ENCODE peak calls at places on chromosomes 6 and 20, in eight cellular contexts. P is mammary epithelial cell; I is AG10803; W is Peyer's patch; E is upper lobe of right lung; S is CD8-positive, alpha-beta T cell; K is tibial artery; L is kidney. Q is an unnamed sample.

GRCh38 chr20:8515810-8516435 is 383.9 kb downstream of the PLCB1 start:
- DNase-seq in P (no peak), I (no peak), W (no peak), E (no peak), S (no peak), K (no peak), L (no peak), Q (no peak)

GRCh38 chr6:137033828-137034227 is 10.9 kb downstream of the IL20RA start:
- DNase-seq in P (peak; percentile 83), I (peak; percentile 9), W (peak; percentile 32), E (no peak), S (peak; percentile 27), K (no peak), L (no peak), Q (peak; percentile 40)

GRCh38 chr20:47854687-47855212 is 69.5 kb upstream of the SULF2 start:
- DNase-seq in P (peak; percentile 57), I (peak; percentile 43), W (no peak), E (no peak), S (no peak), K (no peak), L (no peak), Q (no peak)

GRCh38 chr6:134093007-134093573 is 40.7 kb upstream of the SLC2A12 start:
- DNase-seq in P (no peak), I (no peak), W (no peak), E (no peak), S (no peak), K (no peak), L (no peak), Q (peak; percentile 7)

GRCh38 chr20:14687317-14687716 is 349.9 kb upstream of the FLRT3 start:
- DNase-seq in P (peak; percentile 72), I (no peak), W (no peak), E (no peak), S (no peak), K (no peak), L (no peak), Q (no peak)

GRCh38 chr20:330233-331149 is 5.1 kb downstream of the SOX12 start:
- DNase-seq in P (peak; percentile 50), I (peak; percentile 66), W (peak; percentile 53), E (no peak), S (no peak), K (no peak), L (no peak), Q (no peak)

GRCh38 chr6:70375882-70376281 is 37.4 kb upstream of the FAM135A start:
- DNase-seq in P (no peak), I (no peak), W (no peak), E (no peak), S (no peak), K (no peak), L (no peak), Q (no peak)

GRCh38 chr20:49668181-49668877 is 45.3 kb downstream of the B4GALT5 start:
- DNase-seq in P (no peak), I (no peak), W (peak; percentile 88), E (peak; percentile 81), S (peak; percentile 56), K (no peak), L (peak; percentile 78), Q (peak; percentile 91)

GRCh38 chr6:104956663-104957294 is at the start of gene LIN28B:
- DNase-seq in P (no peak), I (no peak), W (no peak), E (no peak), S (no peak), K (no peak), L (no peak), Q (no peak)

GRCh38 chr6:107318100-107318736 is 141.1 kb downstream of the PDSS2 start:
- DNase-seq in P (peak; percentile 19), I (peak; percentile 55), W (peak; percentile 35), E (peak; percentile 64), S (no peak), K (no peak), L (no peak), Q (peak; percentile 21)

GRCh38 chr20:19973920-19974620 is 43.1 kb upstream of the NAA20 start:
- DNase-seq in P (peak; percentile 79), I (peak; percentile 94), W (peak; percentile 26), E (peak; percentile 71), S (no peak), K (peak; percentile 96), L (peak; percentile 87), Q (no peak)

GRCh38 chr6:21371676-21372161 is 221.8 kb upstream of the SOX4 start:
- DNase-seq in P (peak; percentile 26), I (peak; percentile 52), W (no peak), E (no peak), S (no peak), K (no peak), L (no peak), Q (no peak)

DNA sequence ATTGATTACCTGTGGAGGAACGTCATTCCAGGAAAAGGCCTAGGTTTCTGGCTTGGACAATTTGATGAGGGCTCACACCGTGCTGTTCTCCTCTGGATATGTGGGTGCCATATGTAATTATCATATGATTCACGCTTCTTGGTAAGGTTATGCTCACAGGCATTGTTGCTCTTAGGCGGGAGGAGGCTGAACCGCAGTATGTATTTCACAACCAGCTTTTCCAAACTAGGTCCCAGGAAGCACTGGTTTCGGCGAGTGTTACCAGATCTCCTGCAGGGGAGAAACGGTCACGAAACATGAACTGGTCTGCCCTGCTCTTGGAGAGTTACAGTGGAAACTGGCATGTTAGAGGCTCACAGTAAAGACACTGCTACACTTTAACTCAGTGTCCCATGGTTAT is 793 bp upstream of the FAM50B start:
- DNase-seq in P (peak; percentile 83), I (peak; percentile 84), W (no peak), E (no peak), S (no peak), K (no peak), L (no peak), Q (no peak)
- H3K4me3 ChIP-seq in P (peak overlapping the region; percentile 35), I (peak overlapping the region; percentile 47), W (peak overlapping the region; percentile 60), E (peak overlapping the region; percentile 48), S (peak overlapping the region; percentile 63), K (peak overlapping the region; percentile 53), L (peak overlapping the region; percentile 60), Q (peak overlapping the region; percentile 45)

GRCh38 chr6:4102687-4103244 is 23.8 kb upstream of the FAM217A start:
- DNase-seq in P (no peak), I (no peak), W (no peak), E (no peak), S (no peak), K (no peak), L (no peak), Q (no peak)

GRCh38 chr6:4101298-4101697 is 22.4 kb upstream of the FAM217A start:
- DNase-seq in P (no peak), I (no peak), W (no peak), E (no peak), S (no peak), K (no peak), L (no peak), Q (no peak)

GRCh38 chr6:4105980-4106536 is 27.1 kb upstream of the FAM217A start:
- DNase-seq in P (no peak), I (no peak), W (no peak), E (no peak), S (no peak), K (no peak), L (no peak), Q (no peak)

GRCh38 chr6:4100655-4101054 is 21.7 kb upstream of the FAM217A start:
- DNase-seq in P (no peak), I (no peak), W (no peak), E (no peak), S (no peak), K (no peak), L (no peak), Q (no peak)

DNA sequence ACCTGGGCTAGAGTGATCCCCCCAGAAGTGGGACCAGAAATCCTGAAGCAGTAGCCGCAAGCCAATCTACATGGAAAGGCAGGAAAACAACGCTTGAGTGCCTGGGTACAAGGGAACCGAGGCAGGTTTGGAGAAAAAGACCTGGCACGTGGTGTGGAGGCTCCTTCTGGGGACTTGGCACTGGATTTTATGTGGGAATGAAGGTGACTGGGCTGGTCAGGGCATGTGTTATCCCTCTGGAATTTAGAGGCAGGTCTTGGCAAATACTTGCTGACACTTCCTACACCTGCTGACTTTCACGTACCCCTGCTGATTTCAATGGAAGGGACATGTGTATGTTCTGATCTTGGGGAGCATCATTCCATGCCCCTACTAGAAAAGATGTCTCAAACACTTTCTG is 25.0 kb upstream of the FAM217A start:
- DNase-seq in P (peak; percentile 68), I (no peak), W (no peak), E (no peak), S (no peak), K (no peak), L (no peak), Q (no peak)
- TF ChIP-seq CTCF in P (no peak), I (no peak), W (no peak), E (no peak), S (no peak), K (no peak), L (no peak), Q (no peak)

GRCh38 chr20:44185574-44185973 is 1.4 kb downstream of the JPH2 start:
- DNase-seq in P (no peak), I (no peak), W (no peak), E (no peak), S (no peak), K (no peak), L (no peak), Q (no peak)

GRCh38 chr20:44182135-44182765 is 4.7 kb downstream of the JPH2 start:
- DNase-seq in P (no peak), I (no peak), W (no peak), E (no peak), S (no peak), K (no peak), L (no peak), Q (no peak)

GRCh38 chr20:44182863-44183262 is 4.1 kb downstream of the JPH2 start:
- DNase-seq in P (no peak), I (no peak), W (no peak), E (no peak), S (no peak), K (no peak), L (no peak), Q (no peak)

GRCh38 chr20:44181611-44182010 is 5.4 kb downstream of the JPH2 start:
- DNase-seq in P (no peak), I (no peak), W (no peak), E (no peak), S (no peak), K (no peak), L (no peak), Q (no peak)

DNA sequence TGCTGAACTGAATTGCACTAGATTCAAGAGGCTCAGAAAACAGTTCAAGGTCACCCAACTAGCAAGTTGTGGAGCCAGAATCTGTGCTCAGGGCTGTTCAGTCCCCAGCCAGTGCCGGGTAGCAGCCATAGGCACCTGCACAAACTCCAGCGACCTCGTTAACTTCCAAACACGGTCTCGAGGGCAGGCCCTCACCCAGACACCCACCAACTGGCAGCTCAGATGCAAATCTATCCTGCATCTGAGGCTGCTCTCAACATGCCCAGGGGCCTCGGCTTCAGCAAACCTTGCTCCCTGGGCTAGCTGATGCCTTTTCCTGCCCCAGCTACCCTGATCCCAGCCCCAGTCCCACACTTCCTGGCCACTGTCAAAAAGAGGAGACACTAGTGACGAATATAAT is 3.7 kb downstream of the JPH2 start:
- DNase-seq in P (no peak), I (no peak), W (no peak), E (no peak), S (no peak), K (no peak), L (no peak), Q (no peak)
- H3K4me3 ChIP-seq in P (no peak overlapping the region), I (no peak overlapping the region), W (no peak overlapping the region), E (peak overlapping the region; percentile 4), S (no peak overlapping the region), K (peak overlapping the region; percentile 88), L (no peak overlapping the region), Q (no peak overlapping the region)

DNA sequence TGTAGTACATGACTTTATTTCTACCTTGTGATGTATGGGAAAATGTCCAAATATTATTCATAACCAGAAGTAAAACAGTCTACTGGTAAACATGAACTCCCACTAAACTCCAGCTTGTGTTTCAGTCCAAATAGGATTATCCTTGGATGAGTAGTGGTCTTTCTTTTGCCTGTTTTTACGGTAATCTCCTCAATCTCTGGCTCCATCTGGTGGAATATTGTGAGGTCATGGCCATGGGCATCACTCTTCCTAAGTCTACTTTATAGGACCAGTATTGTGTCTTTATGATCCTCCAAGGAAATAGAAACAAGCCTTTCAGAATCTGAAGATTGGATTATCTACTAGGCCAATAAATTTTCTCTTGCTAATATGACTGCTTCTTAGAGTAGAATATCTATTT is 505.0 kb downstream of the BMP2 start:
- DNase-seq in P (no peak), I (no peak), W (no peak), E (no peak), S (no peak), K (no peak), L (no peak), Q (no peak)
- TF ChIP-seq CTCF in P (peak; percentile 44), I (peak; percentile 23), W (no peak), E (no peak), S (no peak), K (no peak), L (peak; percentile 15), Q (no peak)